ENCODE peak calls at places on chromosomes 2 and 18, in four cellular contexts. P is pancreas, Z is endothelial cell, A is cardiac muscle cell. H is an unnamed sample.

GRCh38 chr18:75393721-75394120 is 33.8 kb downstream of the SMIM21 start:
- DNase-seq in P (no peak), Z (no peak), A (no peak), H (no peak)

GRCh38 chr2:123359636-123360035 is 665.5 kb upstream of the CNTNAP5 start:
- DNase-seq in P (no peak), Z (no peak), A (no peak), H (peak)

GRCh38 chr18:48360376-48361021 is 48.7 kb downstream of the ZBTB7C start:
- DNase-seq in P (no peak), Z (no peak), A (no peak), H (no peak)

GRCh38 chr18:79399275-79400081 is 3.7 kb downstream of the NFATC1 start:
- DNase-seq in P (peak), Z (peak), A (peak), H (no peak)

GRCh38 chr18:11663630-11664029 is 25.4 kb upstream of the GNAL start:
- DNase-seq in P (no peak), Z (no peak), A (no peak), H (no peak)

GRCh38 chr2:150135223-150135883 is 352.1 kb downstream of the RND3 start:
- DNase-seq in P (no peak), Z (no peak), A (no peak), H (no peak)

GRCh38 chr18:70659026-70659726 is 370.3 kb downstream of the SOCS6 start:
- DNase-seq in P (no peak), Z (no peak), A (peak), H (no peak)

GRCh38 chr2:47221039-47221438 is 65.9 kb upstream of the STPG4 start:
- DNase-seq in P (no peak), Z (no peak), A (no peak), H (no peak)

GRCh38 chr18:55144226-55144625 is 185.0 kb upstream of the CCDC68 start:
- DNase-seq in P (no peak), Z (no peak), A (no peak), H (peak)

GRCh38 chr2:162243305-162243693 is at the start of gene FAP:
- DNase-seq in P (no peak), Z (no peak), A (no peak), H (peak)

GRCh38 chr2:37877457-37878315 is 47.4 kb upstream of the RMDN2 start:
- DNase-seq in P (no peak), Z (peak), A (peak), H (peak)

GRCh38 chr18:8238507-8238906 is 370.7 kb upstream of the RAB12 start:
- DNase-seq in P (no peak), Z (no peak), A (no peak), H (no peak)

GRCh38 chr2:239726091-239726591 is 299.0 kb downstream of the NDUFA10 start:
- DNase-seq in P (peak), Z (no peak), A (no peak), H (no peak)

GRCh38 chr2:177242136-177242987 is 22.2 kb downstream of the NFE2L2 start:
- DNase-seq in P (no peak), Z (no peak), A (no peak), H (peak)

GRCh38 chr18:68399721-68400120 is 315.2 kb downstream of the TMX3 start:
- DNase-seq in P (no peak), Z (no peak), A (no peak), H (no peak)

GRCh38 chr2:157463002-157463401 is 19.1 kb upstream of the CYTIP start:
- DNase-seq in P (no peak), Z (no peak), A (no peak), H (no peak)

GRCh38 chr2:57882895-57883515 is 163.6 kb upstream of the VRK2 start:
- DNase-seq in P (no peak), Z (no peak), A (no peak), H (no peak)

GRCh38 chr18:48575658-48576453 is 37.0 kb downstream of the CTIF start:
- DNase-seq in P (no peak), Z (no peak), A (no peak), H (no peak)

GRCh38 chr2:28277466-28277865 is 115.2 kb upstream of the FOSL2 start:
- DNase-seq in P (no peak), Z (no peak), A (no peak), H (no peak)

GRCh38 chr18:68152770-68153169 is 562.1 kb downstream of the TMX3 start:
- DNase-seq in P (no peak), Z (no peak), A (no peak), H (no peak)

GRCh38 chr18:60861575-60861974 is 471.7 kb upstream of the CDH20 start:
- DNase-seq in P (no peak), Z (no peak), A (no peak), H (no peak)

GRCh38 chr2:27573452-27573851 is 9.4 kb upstream of the ZNF512 start:
- DNase-seq in P (no peak), Z (no peak), A (no peak), H (no peak)

GRCh38 chr2:64405476-64406406 is 48.2 kb upstream of the LGALSL start:
- DNase-seq in P (no peak), Z (no peak), A (no peak), H (peak)

GRCh38 chr18:79507546-79508480 is 112.1 kb downstream of the NFATC1 start:
- DNase-seq in P (peak), Z (no peak), A (no peak), H (no peak)

GRCh38 chr2:152486737-152487063 is 151.7 kb downstream of the FMNL2 start:
- DNase-seq in P (no peak), Z (no peak), A (no peak), H (no peak)

GRCh38 chr2:120984452-120985173 is 248.9 kb downstream of the GLI2 start:
- DNase-seq in P (no peak), Z (no peak), A (no peak), H (no peak)

GRCh38 chr2:182824759-182825143 is 41.7 kb downstream of the FRZB start:
- DNase-seq in P (no peak), Z (no peak), A (no peak), H (no peak)

GRCh38 chr2:221716434-221717303 is 144.6 kb upstream of the EPHA4 start:
- DNase-seq in P (no peak), Z (no peak), A (no peak), H (peak)

GRCh38 chr2:36502081-36502480 is 95.9 kb downstream of the FEZ2 start:
- DNase-seq in P (no peak), Z (no peak), A (no peak), H (no peak)

GRCh38 chr18:58348947-58349346 is 279.9 kb downstream of the ALPK2 start:
- DNase-seq in P (no peak), Z (no peak), A (no peak), H (no peak)

GRCh38 chr2:222142027-222142426 is 156.8 kb downstream of the PAX3 start:
- DNase-seq in P (no peak), Z (no peak), A (no peak), H (peak)

GRCh38 chr2:224982910-224983688 is 59.2 kb downstream of the DOCK10 start:
- DNase-seq in P (no peak), Z (no peak), A (no peak), H (no peak)

GRCh38 chr18:74623047-74623816 is 25.6 kb downstream of the ZNF407 start:
- DNase-seq in P (no peak), Z (no peak), A (no peak), H (no peak)

GRCh38 chr18:49861659-49862058 is 48.3 kb upstream of the ACAA2 start:
- DNase-seq in P (no peak), Z (no peak), A (no peak), H (no peak)

GRCh38 chr2:203551653-203552250 is 16.7 kb upstream of the RAPH1 start:
- DNase-seq in P (no peak), Z (no peak), A (no peak), H (peak)

GRCh38 chr2:179622122-179622521 is 239.3 kb downstream of the ZNF385B start:
- DNase-seq in P (no peak), Z (no peak), A (no peak), H (no peak)

GRCh38 chr2:6896930-6897759 is 19.6 kb downstream of the RSAD2 start:
- DNase-seq in P (no peak), Z (no peak), A (peak), H (no peak)

GRCh38 chr2:165427686-165428085 is 41.8 kb upstream of the CSRNP3 start:
- DNase-seq in P (peak), Z (no peak), A (no peak), H (no peak)

GRCh38 chr2:231715988-231716616 is 7.8 kb downstream of the PTMA start:
- DNase-seq in P (peak), Z (no peak), A (no peak), H (no peak)

GRCh38 chr2:160428425-160428763 is 65.2 kb downstream of the RBMS1 start:
- DNase-seq in P (no peak), Z (no peak), A (no peak), H (no peak)
- TF ChIP-seq CTCF in P (no peak), Z (no peak), A (no peak), H (no peak)

GRCh38 chr2:69682525-69682924 is 39.0 kb upstream of the AAK1 start:
- DNase-seq in P (no peak), Z (no peak), A (no peak), H (no peak)
- TF ChIP-seq CTCF in P (no peak), Z (no peak), A (no peak), H (no peak)

GRCh38 chr2:217790195-217790594 is 212.6 kb downstream of the TNS1 start:
- DNase-seq in P (no peak), Z (no peak), A (no peak), H (no peak)
- TF ChIP-seq CTCF in P (no peak), Z (no peak), A (no peak), H (no peak)

GRCh38 chr2:19667085-19667484 is 234.7 kb downstream of the TTC32 start:
- DNase-seq in P (no peak), Z (no peak), A (no peak), H (peak)
- TF ChIP-seq CTCF in P (no peak), Z (no peak), A (peak), H (peak)

GRCh38 chr2:233968556-233968955 is 51.4 kb downstream of the TRPM8 start:
- DNase-seq in P (no peak), Z (no peak), A (no peak), H (no peak)

GRCh38 chr2:233967163-233967562 is 50.0 kb downstream of the TRPM8 start:
- DNase-seq in P (no peak), Z (no peak), A (no peak), H (no peak)

GRCh38 chr2:233964581-233964980 is 47.4 kb downstream of the TRPM8 start:
- DNase-seq in P (no peak), Z (no peak), A (no peak), H (no peak)

GRCh38 chr2:233965032-233965614 is 48.0 kb downstream of the TRPM8 start:
- DNase-seq in P (no peak), Z (no peak), A (no peak), H (no peak)

DNA sequence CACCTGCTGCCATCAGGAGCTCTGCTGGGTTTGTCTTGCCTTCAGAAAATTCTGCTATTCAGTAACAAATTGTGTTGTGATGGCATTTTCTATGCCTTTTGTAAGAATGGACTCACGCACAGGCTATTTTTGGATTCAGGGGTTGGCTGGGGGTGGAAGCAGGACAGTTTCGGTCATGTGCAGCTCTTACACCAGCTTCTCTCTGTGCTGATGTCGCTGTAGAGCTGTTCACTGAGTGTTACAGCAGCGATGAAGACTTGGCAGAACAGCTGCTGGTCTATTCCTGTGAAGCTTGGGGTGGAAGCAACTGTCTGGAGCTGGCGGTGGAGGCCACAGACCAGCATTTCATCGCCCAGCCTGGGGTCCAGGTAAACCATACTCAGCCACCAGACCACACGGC is 49.2 kb downstream of the TRPM8 start:
- DNase-seq in P (no peak), Z (no peak), A (peak), H (no peak)
- TF ChIP-seq CTCF in P (no peak), Z (no peak), A (no peak), H (no peak)

GRCh38 chr2:3169106-3169870 is 208.3 kb downstream of the EIPR1 start:
- DNase-seq in P (no peak), Z (no peak), A (no peak), H (peak)
- TF ChIP-seq CTCF in P (no peak), Z (no peak), A (no peak), H (no peak)

GRCh38 chr2:71276311-71277158 is 49.6 kb upstream of the PAIP2B start:
- DNase-seq in P (peak), Z (peak), A (peak), H (peak)
- TF ChIP-seq CTCF in P (no peak), Z (no peak), A (peak), H (no peak)